ENCODE peak calls at places on chromosome 9, in five cellular contexts. One of them, this sample, is unnamed.

GRCh38 chr9:88567870-88568269 is 32.9 kb downstream of the NXNL2 start:
- DNase-seq in mesendoderm: no peak
- DNase-seq in GM23338: no peak
- DNase-seq in mammary epithelial cell: no peak
- DNase-seq in CD8-positive, alpha-beta memory T cell: no peak
- DNase-seq in this sample: no peak

GRCh38 chr9:21556581-21557427 is 74.7 kb upstream of the IFNE start:
- DNase-seq in CD8-positive, alpha-beta memory T cell: no peak
- DNase-seq in mesendoderm: no peak
- DNase-seq in mammary epithelial cell: no peak
- DNase-seq in GM23338: no peak
- DNase-seq in this sample: no peak

GRCh38 chr9:2621678-2622360 is at the start of gene VLDLR:
- DNase-seq in mammary epithelial cell: peak; percentile 46
- DNase-seq in mesendoderm: peak; percentile 76
- DNase-seq in CD8-positive, alpha-beta memory T cell: no peak
- DNase-seq in GM23338: peak; percentile 72
- DNase-seq in this sample: peak; percentile 73

GRCh38 chr9:79799691-79800345 is 228.1 kb downstream of the TLE4 start:
- DNase-seq in GM23338: no peak
- DNase-seq in CD8-positive, alpha-beta memory T cell: no peak
- DNase-seq in mesendoderm: no peak
- DNase-seq in mammary epithelial cell: no peak
- DNase-seq in this sample: no peak

GRCh38 chr9:72132052-72132451 is 17.2 kb upstream of the GDA start:
- DNase-seq in GM23338: no peak
- DNase-seq in mesendoderm: no peak
- DNase-seq in mammary epithelial cell: peak; percentile 71
- DNase-seq in CD8-positive, alpha-beta memory T cell: no peak
- DNase-seq in this sample: no peak

GRCh38 chr9:98900725-98901124 is 43.0 kb upstream of the COL15A1 start:
- DNase-seq in CD8-positive, alpha-beta memory T cell: no peak
- DNase-seq in GM23338: no peak
- DNase-seq in mesendoderm: no peak
- DNase-seq in mammary epithelial cell: no peak
- DNase-seq in this sample: no peak

GRCh38 chr9:12426198-12426864 is 266.9 kb upstream of the TYRP1 start:
- DNase-seq in mammary epithelial cell: no peak
- DNase-seq in GM23338: peak; percentile 68
- DNase-seq in mesendoderm: peak; percentile 57
- DNase-seq in CD8-positive, alpha-beta memory T cell: no peak
- DNase-seq in this sample: no peak

GRCh38 chr9:81499021-81499454 is 190.3 kb downstream of the TLE1 start:
- DNase-seq in GM23338: no peak
- DNase-seq in mesendoderm: no peak
- DNase-seq in mammary epithelial cell: no peak
- DNase-seq in CD8-positive, alpha-beta memory T cell: no peak
- DNase-seq in this sample: no peak

GRCh38 chr9:135020481-135021392 is 66.7 kb upstream of the OLFM1 start:
- DNase-seq in CD8-positive, alpha-beta memory T cell: no peak
- DNase-seq in GM23338: no peak
- DNase-seq in mesendoderm: no peak
- DNase-seq in mammary epithelial cell: no peak
- DNase-seq in this sample: no peak

GRCh38 chr9:111375817-111376564 is 46.0 kb upstream of the OR2K2 start:
- DNase-seq in mammary epithelial cell: peak; percentile 48
- DNase-seq in GM23338: no peak
- DNase-seq in CD8-positive, alpha-beta memory T cell: no peak
- DNase-seq in mesendoderm: no peak
- DNase-seq in this sample: no peak

GRCh38 chr9:107147134-107147533 is 135.9 kb upstream of the RAD23B start:
- DNase-seq in GM23338: no peak
- DNase-seq in mammary epithelial cell: no peak
- DNase-seq in mesendoderm: no peak
- DNase-seq in CD8-positive, alpha-beta memory T cell: no peak
- DNase-seq in this sample: no peak

GRCh38 chr9:99820330-99821186 is 1.1 kb upstream of the NR4A3 start:
- DNase-seq in mammary epithelial cell: peak; percentile 67
- DNase-seq in CD8-positive, alpha-beta memory T cell: peak; percentile 75
- DNase-seq in GM23338: peak; percentile 22
- DNase-seq in mesendoderm: no peak
- DNase-seq in this sample: peak; percentile 84

GRCh38 chr9:94611638-94612068 is 18.0 kb upstream of the FBP2 start:
- DNase-seq in CD8-positive, alpha-beta memory T cell: no peak
- DNase-seq in GM23338: no peak
- DNase-seq in mammary epithelial cell: peak; percentile 25
- DNase-seq in mesendoderm: no peak
- DNase-seq in this sample: peak; percentile 32

GRCh38 chr9:130444565-130445221 is at the start of gene ASS1:
- DNase-seq in mesendoderm: peak; percentile 80
- DNase-seq in GM23338: peak; percentile 87
- DNase-seq in CD8-positive, alpha-beta memory T cell: no peak
- DNase-seq in mammary epithelial cell: peak; percentile 29
- DNase-seq in this sample: no peak

GRCh38 chr9:78321505-78321904 is 24.6 kb downstream of the PSAT1 start:
- DNase-seq in GM23338: no peak
- DNase-seq in mesendoderm: no peak
- DNase-seq in CD8-positive, alpha-beta memory T cell: no peak
- DNase-seq in mammary epithelial cell: no peak
- DNase-seq in this sample: no peak
- H3K36me3 ChIP-seq in GM23338: peaks cover 69% of the 10 kb centered on the region
- H3K36me3 ChIP-seq in mesendoderm: peaks cover 35% of the 10 kb centered on the region
- H3K36me3 ChIP-seq in CD8-positive, alpha-beta memory T cell: no peaks in the 10 kb centered on the region
- H3K36me3 ChIP-seq in mammary epithelial cell: peaks cover 24% of the 10 kb centered on the region
- H3K36me3 ChIP-seq in this sample: peaks cover 63% of the 10 kb centered on the region

GRCh38 chr9:133167769-133168168 is 4.1 kb upstream of the GBGT1 start:
- DNase-seq in mesendoderm: no peak
- DNase-seq in mammary epithelial cell: no peak
- DNase-seq in CD8-positive, alpha-beta memory T cell: no peak
- DNase-seq in GM23338: no peak
- DNase-seq in this sample: no peak
- H3K4me1 ChIP-seq in mesendoderm: no peaks in the 10 kb centered on the region
- H3K4me1 ChIP-seq in mammary epithelial cell: peaks cover 4% of the 10 kb centered on the region
- H3K4me1 ChIP-seq in CD8-positive, alpha-beta memory T cell: no peaks in the 10 kb centered on the region
- H3K4me1 ChIP-seq in GM23338: no peaks in the 10 kb centered on the region
- H3K4me1 ChIP-seq in this sample: peaks cover 44% of the 10 kb centered on the region

GRCh38 chr9:19074229-19074628 is 25.0 kb downstream of the RRAGA start:
- DNase-seq in GM23338: no peak
- DNase-seq in CD8-positive, alpha-beta memory T cell: no peak
- DNase-seq in mesendoderm: no peak
- DNase-seq in mammary epithelial cell: no peak
- DNase-seq in this sample: no peak

GRCh38 chr9:19074836-19075235 is 25.6 kb downstream of the RRAGA start:
- DNase-seq in GM23338: no peak
- DNase-seq in mesendoderm: no peak
- DNase-seq in CD8-positive, alpha-beta memory T cell: no peak
- DNase-seq in mammary epithelial cell: peak; percentile 70
- DNase-seq in this sample: no peak
- H3K36me3 ChIP-seq in GM23338: peaks cover 55% of the 10 kb centered on the region
- H3K36me3 ChIP-seq in mesendoderm: peaks cover 3% of the 10 kb centered on the region
- H3K36me3 ChIP-seq in CD8-positive, alpha-beta memory T cell: peaks cover 15% of the 10 kb centered on the region
- H3K36me3 ChIP-seq in mammary epithelial cell: peaks cover 24% of the 10 kb centered on the region
- H3K36me3 ChIP-seq in this sample: peaks cover 36% of the 10 kb centered on the region

DNA sequence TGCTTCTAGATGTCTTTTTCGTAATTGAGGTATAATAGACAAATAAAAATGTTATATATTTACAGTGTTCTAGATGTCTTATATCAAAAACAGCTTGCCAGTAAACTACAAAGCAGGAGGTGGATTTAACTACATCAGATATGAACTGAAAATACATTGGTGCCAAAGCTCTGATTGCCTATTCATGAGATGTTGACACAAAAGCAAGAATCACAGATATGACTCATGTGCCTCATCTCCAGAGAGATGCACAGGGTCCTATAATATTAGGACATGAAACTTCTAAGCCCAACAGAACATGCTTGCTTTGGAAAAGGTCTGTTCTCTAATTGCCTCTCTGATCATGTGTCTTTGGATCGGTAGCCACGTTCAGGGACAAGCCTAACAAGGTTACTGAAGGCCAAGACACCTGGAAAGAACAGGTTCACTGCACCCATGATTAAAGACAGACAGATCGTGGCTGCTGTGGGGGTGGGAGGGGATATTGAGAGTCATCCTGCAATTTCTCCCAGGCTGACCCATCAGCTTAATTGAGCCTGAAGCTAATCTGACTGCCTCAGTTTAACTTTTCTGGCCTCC is 16.8 kb downstream of the ABCA1 start:
- DNase-seq in GM23338: no peak
- DNase-seq in mammary epithelial cell: no peak
- DNase-seq in mesendoderm: no peak
- DNase-seq in CD8-positive, alpha-beta memory T cell: no peak
- DNase-seq in this sample: no peak
- H3K4me1 ChIP-seq in GM23338: peaks cover 3% of the 10 kb centered on the region
- H3K4me1 ChIP-seq in mammary epithelial cell: peaks cover 36% of the 10 kb centered on the region
- H3K4me1 ChIP-seq in mesendoderm: no peaks in the 10 kb centered on the region
- H3K4me1 ChIP-seq in CD8-positive, alpha-beta memory T cell: no peaks in the 10 kb centered on the region
- H3K4me1 ChIP-seq in this sample: peaks cover 45% of the 10 kb centered on the region

GRCh38 chr9:121310571-121310970 is 42.6 kb downstream of the GSN start:
- DNase-seq in CD8-positive, alpha-beta memory T cell: no peak
- DNase-seq in mammary epithelial cell: no peak
- DNase-seq in GM23338: no peak
- DNase-seq in mesendoderm: no peak
- DNase-seq in this sample: no peak

GRCh38 chr9:121312169-121312568 is 44.2 kb downstream of the GSN start:
- DNase-seq in GM23338: no peak
- DNase-seq in CD8-positive, alpha-beta memory T cell: no peak
- DNase-seq in mesendoderm: no peak
- DNase-seq in mammary epithelial cell: no peak
- DNase-seq in this sample: no peak

GRCh38 chr9:121316852-121317373 is 49.0 kb downstream of the GSN start:
- DNase-seq in mammary epithelial cell: no peak
- DNase-seq in CD8-positive, alpha-beta memory T cell: no peak
- DNase-seq in GM23338: no peak
- DNase-seq in mesendoderm: no peak
- DNase-seq in this sample: no peak

GRCh38 chr9:121316378-121316777 is 48.4 kb downstream of the GSN start:
- DNase-seq in mammary epithelial cell: no peak
- DNase-seq in mesendoderm: no peak
- DNase-seq in CD8-positive, alpha-beta memory T cell: no peak
- DNase-seq in GM23338: no peak
- DNase-seq in this sample: no peak

GRCh38 chr9:121313458-121314152 is 45.6 kb downstream of the GSN start:
- DNase-seq in GM23338: no peak
- DNase-seq in mammary epithelial cell: no peak
- DNase-seq in CD8-positive, alpha-beta memory T cell: no peak
- DNase-seq in mesendoderm: no peak
- DNase-seq in this sample: no peak
- H3K36me3 ChIP-seq in GM23338: peaks cover 3% of the 10 kb centered on the region
- H3K36me3 ChIP-seq in mammary epithelial cell: peaks cover 19% of the 10 kb centered on the region
- H3K36me3 ChIP-seq in CD8-positive, alpha-beta memory T cell: no peaks in the 10 kb centered on the region
- H3K36me3 ChIP-seq in mesendoderm: no peaks in the 10 kb centered on the region
- H3K36me3 ChIP-seq in this sample: no peaks in the 10 kb centered on the region

GRCh38 chr9:136541709-136542108 is 4.1 kb downstream of the NOTCH1 start:
- DNase-seq in mammary epithelial cell: no peak
- DNase-seq in mesendoderm: no peak
- DNase-seq in CD8-positive, alpha-beta memory T cell: no peak
- DNase-seq in GM23338: no peak
- DNase-seq in this sample: no peak
- H3K4me1 ChIP-seq in mammary epithelial cell: peaks cover 52% of the 10 kb centered on the region
- H3K4me1 ChIP-seq in mesendoderm: peaks cover 2% of the 10 kb centered on the region
- H3K4me1 ChIP-seq in CD8-positive, alpha-beta memory T cell: peaks cover 65% of the 10 kb centered on the region
- H3K4me1 ChIP-seq in GM23338: no peaks in the 10 kb centered on the region
- H3K4me1 ChIP-seq in this sample: peaks cover 26% of the 10 kb centered on the region

DNA sequence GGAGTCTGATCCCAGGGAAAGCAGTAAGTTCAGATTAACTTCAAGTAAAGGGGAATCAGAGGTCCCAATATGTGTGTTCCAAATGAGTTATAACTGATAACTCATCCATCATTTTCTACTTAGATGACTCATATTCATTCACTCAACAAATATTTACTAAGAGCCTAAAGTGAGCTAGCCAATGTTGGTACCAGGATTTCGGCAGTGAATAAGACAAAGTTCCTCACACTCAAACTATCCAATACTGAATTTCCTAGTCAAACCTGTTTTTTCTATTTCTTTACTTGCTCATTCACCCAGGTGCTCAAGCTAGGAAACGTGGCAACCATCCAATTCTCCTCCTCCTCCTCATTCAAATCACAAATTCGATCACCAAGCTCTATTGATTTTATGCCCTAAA is 25.8 kb downstream of the FBXW2 start:
- DNase-seq in GM23338: no peak
- DNase-seq in mammary epithelial cell: peak; percentile 36
- DNase-seq in CD8-positive, alpha-beta memory T cell: no peak
- DNase-seq in mesendoderm: no peak
- DNase-seq in this sample: no peak
- H3K36me3 ChIP-seq in GM23338: peaks cover 27% of the 10 kb centered on the region
- H3K36me3 ChIP-seq in mammary epithelial cell: peaks cover 24% of the 10 kb centered on the region
- H3K36me3 ChIP-seq in CD8-positive, alpha-beta memory T cell: peaks cover 25% of the 10 kb centered on the region
- H3K36me3 ChIP-seq in mesendoderm: peaks cover 18% of the 10 kb centered on the region
- H3K36me3 ChIP-seq in this sample: peaks cover 43% of the 10 kb centered on the region